ENCODE peak calls at places on chromosomes 4 and X, in eight cellular contexts. Z is Karpas-422; C is SK-N-SH; K is CD4-positive, alpha-beta T cell; Y is lower lobe of right lung; E is right lobe of liver; B is breast epithelium; Q is lung. I is an unnamed sample.

GRCh38 chr4:90621080-90621479 is 493.9 kb downstream of the CCSER1 start:
- DNase-seq in Q (no peak), K (no peak), C (no peak), Y (no peak), B (no peak), Z (no peak), E (no peak), I (no peak)

GRCh38 chrX:68822641-68823410 is 6.0 kb upstream of the EFNB1 start:
- DNase-seq in C (peak; percentile 66), Z (peak; percentile 65), B (no peak), Y (no peak), E (no peak), K (no peak), Q (no peak), I (peak; percentile 62)

GRCh38 chrX:132614297-132614696 is 125.5 kb upstream of the MBNL3 start:
- DNase-seq in Q (no peak), Z (peak; percentile 46), E (no peak), B (no peak), C (no peak), K (no peak), Y (no peak), I (peak; percentile 2)

GRCh38 chr4:7436256-7436655 is 1.5 kb upstream of the PSAPL1 start:
- DNase-seq in K (no peak), C (no peak), Y (no peak), B (no peak), Z (no peak), E (no peak), Q (no peak), I (no peak)

GRCh38 chr4:182343435-182343834 is 100.2 kb downstream of the TENM3 start:
- DNase-seq in B (no peak), C (peak; percentile 33), Y (no peak), Q (no peak), Z (no peak), K (no peak), E (no peak), I (peak; percentile 50)

GRCh38 chr4:65825121-65825520 is 154.8 kb upstream of the EPHA5 start:
- DNase-seq in Y (no peak), K (no peak), Z (no peak), C (no peak), E (no peak), Q (no peak), B (no peak), I (no peak)

GRCh38 chrX:119948381-119948780 is 4.8 kb upstream of the NKAP start:
- DNase-seq in Y (no peak), B (no peak), C (no peak), Z (no peak), K (no peak), Q (no peak), E (no peak), I (no peak)

GRCh38 chr4:148773313-148773712 is 331.1 kb upstream of the NR3C2 start:
- DNase-seq in C (no peak), Z (no peak), B (no peak), E (no peak), Y (no peak), K (no peak), Q (no peak), I (no peak)

GRCh38 chr4:36187723-36188333 is 56.5 kb downstream of the ARAP2 start:
- DNase-seq in C (no peak), B (no peak), Y (no peak), E (no peak), K (no peak), Z (peak; percentile 62), Q (no peak), I (no peak)

GRCh38 chrX:53071604-53072417 is 10.4 kb upstream of the TSPYL2 start:
- DNase-seq in Y (peak; percentile 84), Z (peak; percentile 92), B (peak; percentile 76), K (peak; percentile 62), E (peak; percentile 72), C (peak; percentile 68), Q (peak; percentile 66), I (peak; percentile 58)

GRCh38 chrX:126485371-126485770 is 67.2 kb downstream of the DCAF12L1 start:
- DNase-seq in K (no peak), C (no peak), Q (no peak), E (no peak), Z (no peak), Y (no peak), B (no peak), I (no peak)

DNA sequence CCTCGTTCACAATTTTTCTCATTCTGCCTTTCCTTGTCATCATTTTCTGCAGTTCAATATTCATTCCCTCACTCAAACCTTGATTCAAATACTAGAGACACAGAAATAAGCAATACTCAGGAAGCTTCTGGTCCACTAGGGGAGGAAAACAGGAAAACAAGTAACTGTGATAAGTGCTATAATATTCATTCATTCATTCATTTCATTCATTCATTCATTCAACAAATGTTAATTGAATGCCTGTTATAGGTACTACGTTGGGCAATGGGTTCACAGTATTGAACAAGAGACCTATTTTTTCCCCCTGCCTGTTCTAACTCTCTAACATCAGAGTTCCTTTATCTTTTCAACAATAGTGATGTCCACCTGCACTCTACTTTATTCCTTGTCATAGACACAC is 104.0 kb downstream of the HDAC8 start:
- DNase-seq in K (no peak), B (no peak), Y (no peak), E (no peak), C (no peak), Z (no peak), Q (no peak), I (no peak)
- H3K27me3 ChIP-seq in K (no peaks in the 10 kb centered on the region), B (no peaks in the 10 kb centered on the region), Y (no peaks in the 10 kb centered on the region), E (no peaks in the 10 kb centered on the region), C (no peaks in the 10 kb centered on the region), Z (no peaks in the 10 kb centered on the region), Q (no peaks in the 10 kb centered on the region), I (no peaks in the 10 kb centered on the region)

DNA sequence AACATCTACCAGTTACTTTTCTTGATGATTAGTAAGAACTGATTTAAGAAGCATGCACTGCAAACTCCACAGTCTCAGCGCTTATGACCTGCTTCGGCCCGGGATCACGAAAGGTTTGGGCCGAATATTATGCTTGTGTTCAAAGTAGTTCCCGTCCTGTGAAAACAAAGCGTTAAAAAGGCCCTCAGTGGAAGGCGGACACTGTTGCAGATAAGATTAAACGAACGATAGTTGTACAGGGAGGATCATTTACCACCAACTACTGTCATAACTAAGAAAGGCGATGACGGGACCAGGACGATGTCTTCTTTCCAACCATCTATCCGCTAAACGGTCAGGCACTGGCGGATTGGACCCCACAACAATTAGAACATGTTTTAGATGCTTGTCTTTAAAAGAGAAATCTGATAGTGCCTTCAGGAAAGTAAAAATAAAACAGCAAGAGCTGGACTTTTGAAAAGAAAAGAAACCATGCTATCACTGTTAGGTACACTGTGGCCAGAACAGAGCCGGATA is 21.1 kb downstream of the PDLIM3 start:
- DNase-seq in Z (no peak), Q (no peak), B (no peak), C (no peak), K (no peak), E (no peak), Y (no peak), I (no peak)
- H3K27me3 ChIP-seq in Z (no peaks in the 10 kb centered on the region), Q (no peaks in the 10 kb centered on the region), B (no peaks in the 10 kb centered on the region), C (no peaks in the 10 kb centered on the region), K (peaks cover 31% of the 10 kb centered on the region), E (no peaks in the 10 kb centered on the region), Y (no peaks in the 10 kb centered on the region), I (no peaks in the 10 kb centered on the region)

DNA sequence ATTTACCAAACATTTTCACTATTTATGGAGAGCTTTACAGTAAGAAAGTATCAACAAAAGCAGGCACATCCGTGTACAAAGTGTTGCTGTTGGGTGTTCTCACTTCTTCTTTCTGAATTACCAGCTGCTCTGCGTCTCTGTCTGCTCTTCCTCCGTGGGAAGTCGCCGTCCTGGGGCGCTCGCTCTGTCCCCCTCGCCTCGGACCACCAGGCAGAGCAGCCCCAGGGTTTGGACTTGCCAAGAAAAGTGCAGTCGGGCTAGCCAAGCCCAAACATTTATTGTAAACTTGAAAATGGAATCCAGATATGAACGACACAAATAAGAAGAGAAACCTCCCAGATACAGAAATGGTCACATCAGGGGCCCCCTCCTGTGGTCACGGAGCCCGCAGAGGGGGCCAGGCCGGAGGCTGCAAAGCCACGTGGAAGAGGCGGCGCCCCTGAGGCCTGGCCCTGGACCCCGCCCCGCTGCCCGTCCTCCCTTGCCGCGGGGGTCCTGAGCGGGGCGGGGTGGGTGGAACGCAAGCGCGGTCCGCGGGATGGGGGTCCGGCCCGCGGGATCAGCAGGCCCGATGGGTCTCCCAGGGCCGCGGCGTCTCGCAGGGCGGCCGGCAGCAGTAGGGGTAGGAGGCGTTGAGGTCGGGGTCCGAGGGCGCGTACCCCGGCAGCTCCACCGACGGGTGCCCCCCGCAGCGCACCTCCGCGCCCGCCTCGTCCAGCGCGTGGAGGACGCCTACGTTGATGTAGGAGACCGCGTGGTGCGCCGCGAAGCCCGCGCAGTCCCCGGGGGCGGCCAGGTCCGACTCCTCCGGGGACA is 1.5 kb downstream of the TMEM271 start:
- DNase-seq in Q (no peak), Z (no peak), Y (no peak), C (no peak), K (no peak), E (no peak), B (no peak), I (peak; percentile 78)
- H3K27me3 ChIP-seq in Q (peaks cover 31% of the 10 kb centered on the region), Z (no peaks in the 10 kb centered on the region), Y (peaks cover 67% of the 10 kb centered on the region), C (peaks cover 60% of the 10 kb centered on the region), K (peaks cover 57% of the 10 kb centered on the region), E (peaks cover 20% of the 10 kb centered on the region), B (peaks cover 8% of the 10 kb centered on the region), I (peaks cover 67% of the 10 kb centered on the region)

GRCh38 chr4:84503495-84504437 is 4.7 kb upstream of the NKX6-1 start:
- DNase-seq in B (no peak), K (no peak), C (peak; percentile 65), E (no peak), Y (no peak), Q (no peak), Z (peak; percentile 78), I (peak; percentile 72)

GRCh38 chr4:84501721-84502267 is 2.7 kb upstream of the NKX6-1 start:
- DNase-seq in Y (no peak), Z (no peak), Q (no peak), E (no peak), K (no peak), C (no peak), B (no peak), I (peak; percentile 61)

GRCh38 chr4:84501197-84501492 is 2.1 kb upstream of the NKX6-1 start:
- DNase-seq in Y (no peak), C (no peak), Q (no peak), K (no peak), E (no peak), Z (no peak), B (no peak), I (peak; percentile 60)

GRCh38 chr4:84502333-84502954 is 3.4 kb upstream of the NKX6-1 start:
- DNase-seq in Z (no peak), E (no peak), K (no peak), Q (no peak), C (no peak), Y (no peak), B (no peak), I (no peak)

DNA sequence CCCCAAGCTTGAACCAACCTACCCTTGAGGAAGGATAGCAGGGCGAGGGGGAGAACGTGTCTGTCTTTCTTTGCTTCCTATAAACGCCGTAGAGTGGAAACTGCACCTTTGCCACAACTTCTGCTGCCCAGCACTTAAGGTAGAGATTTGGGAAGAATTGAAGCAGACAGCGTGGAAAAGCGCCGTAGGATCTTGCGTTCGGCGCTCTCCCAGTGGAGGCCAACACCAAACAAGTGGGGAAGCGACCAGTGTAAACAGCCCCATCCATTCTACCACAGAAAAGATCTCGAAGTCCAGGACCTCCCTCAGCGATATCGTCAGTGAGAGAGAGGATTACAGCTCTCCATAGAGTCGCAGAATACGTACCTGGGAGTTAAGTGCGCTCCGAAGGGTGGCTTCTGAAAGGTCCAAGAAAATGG is 3.9 kb upstream of the NKX6-1 start:
- DNase-seq in Q (no peak), K (no peak), Y (no peak), C (no peak), Z (no peak), E (no peak), B (no peak), I (peak; percentile 48)
- H3K27me3 ChIP-seq in Q (no peaks in the 10 kb centered on the region), K (peaks cover 91% of the 10 kb centered on the region), Y (peaks cover 97% of the 10 kb centered on the region), C (peaks cover 64% of the 10 kb centered on the region), Z (no peaks in the 10 kb centered on the region), E (peaks cover 61% of the 10 kb centered on the region), B (peaks cover 7% of the 10 kb centered on the region), I (peaks cover 54% of the 10 kb centered on the region)

GRCh38 chr4:178553201-178553600 is 1111.0 kb upstream of the AGA start:
- DNase-seq in K (no peak), E (no peak), Z (no peak), B (no peak), Y (no peak), Q (no peak), C (no peak), I (no peak)
- H3K27me3 ChIP-seq in K (no peaks in the 10 kb centered on the region), E (no peaks in the 10 kb centered on the region), Z (no peaks in the 10 kb centered on the region), B (no peaks in the 10 kb centered on the region), Y (no peaks in the 10 kb centered on the region), Q (no peaks in the 10 kb centered on the region), C (no peaks in the 10 kb centered on the region), I (no peaks in the 10 kb centered on the region)